ENCODE peak calls at places on chromosomes 2 and 18, in eight cellular contexts. E is type B pancreatic cell, P is fibroblast of the aortic adventitia, Q is A549, L is thoracic aorta, Z is GM23338, M is OCI-LY7, H is fibroblast of lung. A is an unnamed sample.

GRCh38 chr2:103868394-103868793 is 985.5 kb upstream of the POU3F3 start:
- DNase-seq in E (no peak), M (no peak), H (peak), Z (no peak), L (no peak), Q (no peak), P (no peak), A (no peak)

GRCh38 chr2:224793961-224794360 is 77.8 kb upstream of the CCDC195 start:
- DNase-seq in P (peak), M (no peak), Q (no peak), E (no peak), Z (no peak), H (peak), L (no peak), A (no peak)

GRCh38 chr2:238929242-238930081 is 81.6 kb downstream of the TWIST2 start:
- DNase-seq in H (peak), P (peak), Q (no peak), Z (no peak), L (no peak), E (peak), M (no peak), A (no peak)

GRCh38 chr2:159516241-159516758 is 100.0 kb downstream of the BAZ2B start:
- DNase-seq in M (peak), Q (peak), P (peak), H (peak), Z (peak), L (no peak), E (no peak), A (no peak)

GRCh38 chr2:191051825-191052778 is 38.1 kb upstream of the STAT1 start:
- DNase-seq in L (no peak), H (peak), Z (peak), Q (no peak), M (peak), E (no peak), P (peak), A (no peak)

GRCh38 chr18:79507546-79508480 is 112.1 kb downstream of the NFATC1 start:
- DNase-seq in Z (no peak), H (peak), E (peak), L (no peak), P (peak), Q (no peak), M (no peak), A (peak)

GRCh38 chr2:196954001-196954400 is 27.5 kb upstream of the PGAP1 start:
- DNase-seq in H (no peak), L (no peak), P (no peak), Z (peak), M (no peak), E (no peak), Q (no peak), A (no peak)

GRCh38 chr2:223943561-223944008 is 1.6 kb downstream of the WDFY1 start:
- DNase-seq in Q (peak), L (no peak), Z (no peak), H (peak), P (peak), E (no peak), M (no peak), A (no peak)

GRCh38 chr2:23386422-23387220 is 1.6 kb downstream of the KLHL29 start:
- DNase-seq in H (peak), Z (peak), L (no peak), E (no peak), P (no peak), M (no peak), Q (peak), A (no peak)

GRCh38 chr2:127647242-127648190 is 1.6 kb downstream of the GPR17 start:
- DNase-seq in P (peak), Q (no peak), M (no peak), L (no peak), E (no peak), Z (no peak), H (peak), A (no peak)

GRCh38 chr18:48229445-48230052 is 179.6 kb downstream of the ZBTB7C start:
- DNase-seq in E (no peak), L (no peak), P (peak), M (no peak), Z (peak), H (no peak), Q (no peak), A (no peak)

GRCh38 chr2:167550448-167550847 is 662.2 kb downstream of the XIRP2 start:
- DNase-seq in E (no peak), M (peak), Z (peak), Q (peak), P (no peak), H (peak), L (no peak), A (no peak)

GRCh38 chr2:197179744-197180498 is 130.7 kb downstream of the ANKRD44 start:
- DNase-seq in L (no peak), M (no peak), H (peak), E (no peak), Q (no peak), Z (no peak), P (peak), A (no peak)

GRCh38 chr18:46622999-46623398 is 34.0 kb downstream of the LOXHD1 start:
- DNase-seq in Q (no peak), L (no peak), P (peak), Z (no peak), H (peak), E (no peak), M (peak), A (no peak)

GRCh38 chr2:136402281-136402680 is 284.3 kb upstream of the CXCR4 start:
- DNase-seq in H (no peak), Z (no peak), Q (no peak), P (no peak), L (no peak), M (no peak), E (no peak), A (no peak)

GRCh38 chr2:1633936-1634587 is 110.3 kb downstream of the PXDN start:
- DNase-seq in E (no peak), L (no peak), H (no peak), M (no peak), P (no peak), Q (no peak), Z (no peak), A (no peak)

GRCh38 chr18:72847134-72847533 is 20.7 kb downstream of the NETO1 start:
- DNase-seq in L (no peak), Z (peak), Q (no peak), E (no peak), P (no peak), M (no peak), H (peak), A (no peak)

GRCh38 chr2:237695201-237695780 is 67.9 kb downstream of the LRRFIP1 start:
- DNase-seq in M (peak), L (no peak), Z (no peak), E (no peak), Q (peak), H (peak), P (peak), A (no peak)

GRCh38 chr2:240604291-240604938 is 17.9 kb downstream of the CAPN10 start:
- DNase-seq in Z (peak), E (no peak), M (peak), H (peak), P (peak), Q (peak), L (peak), A (peak)

GRCh38 chr2:58527656-58528055 is 286.5 kb upstream of the FANCL start:
- DNase-seq in E (no peak), H (no peak), L (no peak), P (no peak), Z (no peak), Q (no peak), M (no peak), A (no peak)

GRCh38 chr2:44753552-44754285 is 187.8 kb upstream of the SIX3 start:
- DNase-seq in Q (no peak), Z (no peak), E (no peak), P (peak), L (no peak), M (no peak), H (peak), A (no peak)

GRCh38 chr2:105215586-105216192 is 25.9 kb upstream of the GPR45 start:
- DNase-seq in M (no peak), L (no peak), Q (no peak), H (no peak), E (no peak), P (no peak), Z (no peak), A (no peak)

GRCh38 chr18:42474577-42474976 is 519.5 kb downstream of the PIK3C3 start:
- DNase-seq in Z (no peak), L (no peak), H (no peak), M (no peak), E (no peak), Q (no peak), P (peak), A (no peak)

GRCh38 chr2:72112421-72112820 is 35.2 kb downstream of the CYP26B1 start:
- DNase-seq in H (peak), P (peak), E (no peak), Q (no peak), M (no peak), L (no peak), Z (no peak), A (no peak)

GRCh38 chr2:195533771-195534642 is 123.0 kb upstream of the SLC39A10 start:
- DNase-seq in H (peak), E (no peak), L (peak), Z (peak), M (peak), Q (peak), P (peak), A (peak)

GRCh38 chr2:173137616-173138015 is 62.0 kb downstream of the MAP3K20 start:
- DNase-seq in E (no peak), Q (no peak), P (no peak), H (no peak), M (no peak), L (no peak), Z (no peak), A (no peak)

GRCh38 chr18:65592419-65592818 is 158.4 kb upstream of the CDH7 start:
- DNase-seq in E (no peak), L (no peak), H (no peak), P (no peak), M (no peak), Z (peak), Q (no peak), A (no peak)

GRCh38 chr2:203759692-203760365 is 53.4 kb downstream of the CD28 start:
- DNase-seq in M (no peak), Z (no peak), L (no peak), E (no peak), P (peak), H (peak), Q (no peak), A (no peak)

GRCh38 chr2:235734168-235734567 is 240.3 kb downstream of the AGAP1 start:
- DNase-seq in Q (no peak), E (no peak), H (no peak), M (no peak), L (no peak), Z (no peak), P (no peak), A (no peak)

GRCh38 chr18:31685097-31686082 is 1.0 kb upstream of the B4GALT6 start:
- DNase-seq in Z (peak), M (peak), Q (peak), P (peak), E (peak), L (no peak), H (peak), A (peak)

GRCh38 chr2:217756375-217757107 is 246.3 kb downstream of the TNS1 start:
- DNase-seq in E (peak), P (peak), H (peak), Z (peak), M (peak), L (no peak), Q (peak), A (no peak)

GRCh38 chr18:7784171-7784570 is 217.1 kb downstream of the PTPRM start:
- DNase-seq in E (no peak), L (no peak), Q (no peak), P (no peak), M (no peak), Z (peak), H (peak), A (no peak)

GRCh38 chr18:66734451-66734850 is 130.6 kb upstream of the CDH19 start:
- DNase-seq in M (no peak), H (peak), P (no peak), Z (no peak), Q (no peak), L (no peak), E (no peak), A (no peak)

GRCh38 chr2:174794851-174795374 is 30.6 kb upstream of the CHRNA1 start:
- DNase-seq in H (peak), Z (no peak), P (no peak), M (no peak), E (no peak), L (no peak), Q (no peak), A (no peak)

GRCh38 chr18:61890344-61890743 is 2.5 kb downstream of the RNF152 start:
- DNase-seq in H (no peak), E (no peak), Q (no peak), P (no peak), L (no peak), M (no peak), Z (no peak), A (no peak)

GRCh38 chr2:202870431-202871160 is 970 bp downstream of the ICA1L start:
- DNase-seq in Q (peak), H (peak), M (peak), P (peak), Z (peak), L (no peak), E (no peak), A (no peak)

GRCh38 chr2:110116033-110116710 is 550 bp upstream of the MALL start:
- DNase-seq in Q (peak), H (peak), E (no peak), Z (peak), P (peak), L (no peak), M (no peak), A (no peak)

GRCh38 chr2:64998658-64999061 is 9.5 kb downstream of the SLC1A4 start:
- DNase-seq in E (no peak), H (peak), P (peak), L (no peak), Q (no peak), M (no peak), Z (no peak), A (no peak)

GRCh38 chr2:26696352-26696816 is 3.9 kb downstream of the KCNK3 start:
- DNase-seq in Z (no peak), Q (peak), H (peak), E (no peak), M (no peak), P (peak), L (peak), A (no peak)

GRCh38 chr2:26701596-26701995 is 9.1 kb downstream of the KCNK3 start:
- DNase-seq in E (no peak), P (no peak), Q (no peak), M (no peak), L (no peak), Z (no peak), H (no peak), A (no peak)

GRCh38 chr2:26697425-26697824 is 4.9 kb downstream of the KCNK3 start:
- DNase-seq in M (no peak), H (no peak), Q (no peak), Z (no peak), E (no peak), P (no peak), L (no peak), A (no peak)

GRCh38 chr2:26702025-26702424 is 9.5 kb downstream of the KCNK3 start:
- DNase-seq in Q (no peak), L (no peak), Z (no peak), E (no peak), P (no peak), H (no peak), M (no peak), A (no peak)

DNA sequence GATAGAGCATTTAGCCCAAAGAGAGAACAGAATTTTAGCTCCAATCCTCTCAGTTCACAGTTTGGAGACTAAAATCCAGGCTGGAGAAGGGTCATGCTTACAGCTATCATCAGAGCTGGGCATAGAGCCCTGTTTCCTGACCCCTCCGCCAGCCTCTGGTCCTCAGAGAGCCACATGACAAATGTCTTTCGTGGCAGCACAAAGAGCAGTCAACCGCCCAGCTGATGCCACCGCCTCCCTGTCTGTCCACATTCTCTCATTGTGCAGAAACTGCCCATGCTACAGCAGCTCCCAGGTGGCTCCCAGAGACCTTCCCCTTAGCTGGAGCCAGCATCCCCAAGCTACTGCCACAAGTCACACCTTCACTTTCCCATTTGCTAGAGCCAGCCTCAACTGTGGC is 7.6 kb downstream of the KCNK3 start:
- DNase-seq in Q (no peak), P (no peak), E (no peak), Z (no peak), L (no peak), H (no peak), M (no peak), A (no peak)
- TF ChIP-seq CTCF in Q (no peak), P (no peak), E (no peak), Z (no peak), L (no peak), H (no peak), M (no peak), A (no peak)

DNA sequence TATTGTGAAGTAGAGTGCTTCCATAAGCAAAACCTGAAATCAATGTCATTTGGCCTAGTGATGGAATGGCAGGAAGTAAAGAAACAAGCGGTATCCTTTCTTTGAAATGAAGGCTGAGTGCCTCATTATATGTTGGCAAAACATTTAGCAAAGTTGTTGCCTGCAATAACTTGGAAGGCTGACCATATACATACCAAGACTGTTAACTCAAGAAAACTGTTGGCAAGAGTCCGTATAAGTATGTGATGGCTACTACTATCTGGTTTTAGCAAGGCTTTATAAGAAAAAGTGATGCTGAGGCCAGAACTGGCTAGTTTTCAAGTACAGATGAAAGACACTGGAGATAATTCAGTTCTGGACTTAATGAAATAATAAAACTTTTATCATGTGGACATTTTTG is 356.2 kb downstream of the ZNF521 start:
- DNase-seq in H (peak), Z (no peak), P (peak), L (no peak), Q (no peak), E (no peak), M (no peak), A (no peak)
- TF ChIP-seq CTCF in H (no peak), Z (no peak), P (no peak), L (no peak), Q (no peak), E (no peak), M (no peak), A (no peak)

GRCh38 chr2:100895934-100896685 is 76.2 kb downstream of the NPAS2 start:
- DNase-seq in M (no peak), P (no peak), Z (no peak), H (no peak), L (no peak), E (no peak), Q (no peak), A (no peak)
- TF ChIP-seq CTCF in M (no peak), P (no peak), Z (no peak), H (no peak), L (no peak), E (no peak), Q (no peak), A (no peak)

DNA sequence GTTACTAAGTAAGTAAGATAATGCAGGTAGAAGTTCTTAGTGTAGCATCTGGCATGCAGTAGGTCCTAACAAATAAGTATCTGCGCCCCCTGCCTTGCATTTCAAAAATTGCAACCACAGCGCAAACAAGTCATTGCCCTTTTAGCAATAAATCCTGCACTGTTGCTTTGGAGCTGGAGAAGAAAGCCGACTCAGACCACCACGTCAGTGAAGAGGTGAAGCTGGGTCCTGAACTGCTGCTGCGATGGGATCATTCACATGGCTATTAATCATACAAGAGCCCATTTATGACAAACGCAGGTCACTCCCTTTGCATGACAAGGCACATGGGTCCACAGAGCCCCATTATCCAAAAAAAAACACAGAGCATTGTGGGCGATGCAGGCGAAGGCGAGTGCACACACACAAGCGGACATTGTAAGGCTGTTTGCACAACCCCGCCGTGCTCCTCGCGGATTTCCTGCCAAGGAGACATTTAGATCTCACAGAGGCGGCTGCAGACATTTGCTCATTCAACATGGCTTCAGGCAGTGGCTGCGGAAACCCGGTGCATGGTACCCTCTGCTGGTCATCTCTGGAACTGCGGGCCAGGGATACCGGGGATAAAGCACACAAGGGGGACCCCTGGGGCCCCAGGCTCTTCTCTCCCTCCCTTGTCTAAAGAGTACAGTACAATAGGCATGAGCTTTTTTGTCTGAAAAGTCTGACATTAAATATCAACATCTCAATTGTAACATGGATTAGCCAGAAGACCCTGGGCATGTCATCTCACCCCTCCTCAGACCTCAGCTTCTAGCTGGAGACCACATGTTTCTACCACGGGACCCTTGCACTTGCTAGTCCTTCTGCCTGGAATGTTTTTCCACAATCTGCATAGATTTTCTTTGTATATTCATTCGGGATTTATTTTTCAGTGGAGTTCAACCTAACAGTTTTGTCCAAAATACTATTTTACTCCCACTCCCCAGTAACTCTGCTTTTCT is 56.7 kb downstream of the CYRIA start:
- DNase-seq in Z (peak), M (peak), H (peak), E (peak), L (peak), P (peak), Q (peak), A (peak)
- TF ChIP-seq CTCF in Z (peak), M (peak), H (peak), E (peak), L (peak), P (peak), Q (peak), A (peak)

GRCh38 chr2:11129598-11130449 is 25.4 kb upstream of the SLC66A3 start:
- DNase-seq in E (peak), H (peak), L (no peak), Z (peak), M (peak), P (no peak), Q (peak), A (no peak)
- TF ChIP-seq CTCF in E (peak), H (peak), L (no peak), Z (peak), M (peak), P (no peak), Q (peak), A (no peak)

GRCh38 chr18:3620146-3621119 is 170.5 kb downstream of the TGIF1 start:
- DNase-seq in P (no peak), E (no peak), M (no peak), L (no peak), H (no peak), Z (no peak), Q (no peak), A (no peak)
- TF ChIP-seq CTCF in P (no peak), E (no peak), M (no peak), L (no peak), H (no peak), Z (no peak), Q (no peak), A (no peak)

GRCh38 chr18:13725566-13726227 is 661 bp downstream of the FAM210A start:
- DNase-seq in Q (no peak), P (peak), Z (peak), M (no peak), H (peak), E (no peak), L (no peak), A (no peak)
- TF ChIP-seq CTCF in Q (no peak), P (no peak), Z (no peak), M (no peak), H (no peak), E (no peak), L (no peak), A (no peak)